ENCODE peak calls at places on chromosomes 1 and 21, in seven cellular contexts. L is neural progenitor cell; R is lower lobe of right lung; B is NT2/D1; U is tibial artery; E is upper lobe of left lung; F is CD8-positive, alpha-beta memory T cell. Y is an unnamed sample.

GRCh38 chr1:17892225-17892624 is 137.1 kb downstream of the ACTL8 start:
- DNase-seq in L (no peak), E (peak), U (no peak), F (no peak), R (no peak), B (no peak), Y (no peak)

GRCh38 chr1:3501856-3502665 is 47.6 kb downstream of the ARHGEF16 start:
- DNase-seq in U (peak), B (peak), R (peak), E (peak), L (peak), F (peak), Y (no peak)

GRCh38 chr1:217948741-217949140 is 317.6 kb downstream of the SPATA17 start:
- DNase-seq in U (no peak), L (no peak), R (no peak), F (no peak), B (no peak), E (no peak), Y (no peak)

GRCh38 chr21:29346281-29346680 is 47.6 kb downstream of the BACH1 start:
- DNase-seq in B (no peak), E (no peak), F (no peak), L (no peak), U (no peak), R (no peak), Y (no peak)

GRCh38 chr1:59852117-59852516 is 37.4 kb downstream of the HOOK1 start:
- DNase-seq in B (no peak), F (no peak), E (no peak), U (no peak), L (no peak), R (no peak), Y (no peak)

GRCh38 chr1:170096806-170097340 is 22.4 kb upstream of the KIFAP3 start:
- DNase-seq in L (no peak), F (no peak), B (no peak), E (no peak), U (no peak), R (no peak), Y (no peak)

GRCh38 chr21:34582506-34583150 is 32.3 kb downstream of the RCAN1 start:
- DNase-seq in F (no peak), E (no peak), L (peak), B (peak), R (no peak), U (no peak), Y (peak)

GRCh38 chr1:94259635-94260289 is 22.4 kb upstream of the ARHGAP29 start:
- DNase-seq in L (no peak), F (no peak), E (no peak), R (no peak), U (no peak), B (no peak), Y (no peak)

GRCh38 chr1:41427943-41428735 is 56.3 kb downstream of the EDN2 start:
- DNase-seq in F (no peak), R (peak), U (no peak), E (no peak), B (no peak), L (no peak), Y (no peak)

GRCh38 chr1:197557302-197557701 is 218.0 kb downstream of the DENND1B start:
- DNase-seq in U (no peak), L (no peak), R (no peak), B (no peak), F (no peak), E (no peak), Y (no peak)

GRCh38 chr1:184843732-184844495 is 89.3 kb upstream of the EDEM3 start:
- DNase-seq in E (peak), L (no peak), R (no peak), U (no peak), B (no peak), F (peak), Y (peak)

GRCh38 chr1:218481116-218481775 is 136.1 kb downstream of the TGFB2 start:
- DNase-seq in U (no peak), R (no peak), F (no peak), B (no peak), L (no peak), E (no peak), Y (no peak)

GRCh38 chr1:207022996-207023679 is 9.4 kb downstream of the C1orf116 start:
- DNase-seq in B (no peak), L (no peak), F (no peak), E (no peak), R (no peak), U (no peak), Y (no peak)

GRCh38 chr1:3356827-3357457 is 97.5 kb upstream of the ARHGEF16 start:
- DNase-seq in L (no peak), U (no peak), R (no peak), B (no peak), E (no peak), F (no peak), Y (no peak)

GRCh38 chr1:178650950-178651461 is 74.0 kb upstream of the RALGPS2 start:
- DNase-seq in B (no peak), E (no peak), U (no peak), R (no peak), F (no peak), L (no peak), Y (no peak)

GRCh38 chr1:184533049-184533448 is 146.2 kb downstream of the C1orf21 start:
- DNase-seq in E (no peak), L (no peak), F (no peak), R (no peak), U (no peak), B (no peak), Y (no peak)

GRCh38 chr1:67458663-67459062 is 28.5 kb upstream of the SERBP1 start:
- DNase-seq in L (peak), F (no peak), U (no peak), R (no peak), E (no peak), B (peak), Y (no peak)
- H3K4me3 ChIP-seq in L (no peak), F (no peak), U (no peak), R (no peak), E (no peak), B (no peak), Y (no peak)

GRCh38 chr1:164635074-164635783 is 76.2 kb downstream of the PBX1 start:
- DNase-seq in R (no peak), B (peak), L (peak), U (no peak), E (no peak), F (no peak), Y (no peak)
- H3K4me3 ChIP-seq in R (no peak), B (no peak), L (peak), U (no peak), E (no peak), F (no peak), Y (no peak)

DNA sequence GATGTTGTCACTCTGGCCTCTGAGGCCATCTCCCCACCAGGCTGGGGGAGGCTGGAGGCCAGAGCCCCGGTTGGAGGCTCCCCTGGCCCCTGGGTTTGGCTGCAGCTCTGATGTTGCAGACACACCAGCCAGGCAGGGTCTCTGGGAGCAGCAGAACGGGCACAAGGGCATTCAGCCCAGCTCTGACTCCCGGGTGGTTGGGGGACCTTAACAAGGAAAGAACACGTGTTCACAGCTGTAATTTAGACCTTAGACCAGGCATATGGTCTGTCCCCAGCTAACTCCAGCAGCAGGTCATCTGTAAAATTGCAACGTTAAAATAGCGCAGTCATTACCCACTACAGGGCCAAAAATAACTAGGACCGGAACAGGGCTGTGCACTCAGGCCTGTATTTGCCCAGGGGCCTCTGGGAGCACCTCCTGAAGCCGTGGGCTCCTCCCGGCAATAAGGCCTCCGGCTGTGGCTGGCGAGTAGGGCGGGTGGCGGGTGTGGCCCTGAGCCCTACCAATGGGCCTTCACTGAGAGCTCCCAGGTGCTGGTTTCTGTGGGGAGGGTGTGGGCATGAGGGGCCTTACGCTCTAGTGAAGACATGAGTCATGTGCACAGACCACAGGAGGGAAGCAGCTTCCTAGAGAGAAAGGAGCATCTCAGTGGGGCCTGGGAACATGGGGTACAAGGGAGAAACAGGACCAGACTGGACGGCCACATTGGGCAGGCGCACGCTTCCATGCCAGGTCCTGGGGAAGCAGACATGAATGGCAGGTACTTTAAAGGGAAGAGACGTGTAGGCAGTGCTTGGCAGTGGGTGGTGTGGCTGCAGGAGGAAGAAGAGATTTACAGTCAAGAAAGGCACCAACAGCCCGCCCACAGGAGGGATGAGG is 6.1 kb downstream of the LDLRAP1 start:
- DNase-seq in L (no peak), B (no peak), F (peak), U (no peak), R (peak), E (peak), Y (peak)
- H3K4me3 ChIP-seq in L (no peak), B (no peak), F (peak), U (no peak), R (no peak), E (no peak), Y (no peak)

DNA sequence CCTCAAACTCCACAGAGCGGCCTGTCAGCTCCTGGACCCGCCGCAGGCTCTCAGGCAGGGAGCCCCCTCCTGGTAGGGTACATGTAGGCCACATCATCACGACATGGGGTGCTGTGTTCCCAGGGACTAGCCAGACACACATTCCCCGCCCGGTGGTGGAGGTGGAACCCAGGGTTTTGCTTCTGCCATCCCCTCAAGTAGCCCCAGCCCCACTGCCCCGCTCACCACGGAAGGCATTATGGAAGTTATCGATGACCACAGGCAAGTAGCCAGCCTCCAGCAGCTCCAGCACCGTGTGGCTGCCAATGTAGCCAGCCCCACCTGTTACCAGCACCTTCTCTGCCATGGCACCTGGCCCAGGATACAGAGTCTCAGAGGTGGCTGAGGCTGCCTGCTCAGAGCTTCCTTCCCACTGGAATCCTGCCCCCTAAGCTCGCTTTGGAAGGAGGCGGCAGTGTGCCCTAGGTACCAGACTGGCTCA is 1.9 kb downstream of the GALE start:
- DNase-seq in U (no peak), B (no peak), F (no peak), L (no peak), R (no peak), E (no peak), Y (no peak)
- H3K4me3 ChIP-seq in U (no peak), B (no peak), F (no peak), L (peak), R (peak), E (peak), Y (no peak)

DNA sequence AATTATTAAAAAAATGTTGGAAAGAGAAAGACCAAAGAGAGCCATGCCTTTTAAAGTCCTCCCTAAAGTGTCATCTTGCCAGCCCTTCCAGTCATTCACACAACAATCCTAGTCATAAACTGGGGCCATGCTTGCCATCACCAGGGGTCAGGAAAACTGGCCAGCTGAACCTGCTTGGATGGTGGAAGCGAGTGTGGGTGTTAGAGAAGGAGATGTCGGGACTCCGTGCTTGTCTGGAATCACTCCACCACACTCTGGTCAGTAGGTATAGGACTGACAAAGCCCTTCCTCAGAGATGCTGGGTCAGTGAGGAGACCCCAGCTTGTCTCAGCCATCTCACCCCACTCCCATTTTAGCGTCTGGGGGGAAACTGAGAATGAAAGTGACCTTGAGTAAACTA is 3.3 kb upstream of the HAPLN2 start:
- DNase-seq in B (no peak), F (no peak), E (no peak), U (no peak), L (no peak), R (no peak), Y (no peak)
- H3K4me3 ChIP-seq in B (no peak), F (no peak), E (no peak), U (peak), L (no peak), R (no peak), Y (no peak)

GRCh38 chr1:6044481-6045109 is 1.1 kb upstream of the KCNAB2 start:
- DNase-seq in E (no peak), U (no peak), B (no peak), R (no peak), F (no peak), L (no peak), Y (no peak)
- H3K4me3 ChIP-seq in E (no peak), U (no peak), B (no peak), R (no peak), F (no peak), L (no peak), Y (no peak)

GRCh38 chr1:61055110-61055614 is 27.2 kb upstream of the NFIA start:
- DNase-seq in U (no peak), L (no peak), F (no peak), E (no peak), R (no peak), B (no peak), Y (no peak)

GRCh38 chr1:61053281-61053711 is 29.1 kb upstream of the NFIA start:
- DNase-seq in U (no peak), R (no peak), E (no peak), F (no peak), B (no peak), L (no peak), Y (no peak)

GRCh38 chr1:61052393-61053280 is 29.7 kb upstream of the NFIA start:
- DNase-seq in U (no peak), B (no peak), E (peak), L (peak), F (no peak), R (no peak), Y (no peak)

GRCh38 chr1:61054636-61055035 is 27.7 kb upstream of the NFIA start:
- DNase-seq in R (no peak), B (no peak), U (no peak), F (no peak), L (peak), E (no peak), Y (no peak)

GRCh38 chr1:61053712-61054608 is 28.4 kb upstream of the NFIA start:
- DNase-seq in U (no peak), E (peak), B (no peak), L (peak), R (peak), F (peak), Y (no peak)
- H3K4me3 ChIP-seq in U (peak), E (peak), B (peak), L (peak), R (peak), F (no peak), Y (no peak)

DNA sequence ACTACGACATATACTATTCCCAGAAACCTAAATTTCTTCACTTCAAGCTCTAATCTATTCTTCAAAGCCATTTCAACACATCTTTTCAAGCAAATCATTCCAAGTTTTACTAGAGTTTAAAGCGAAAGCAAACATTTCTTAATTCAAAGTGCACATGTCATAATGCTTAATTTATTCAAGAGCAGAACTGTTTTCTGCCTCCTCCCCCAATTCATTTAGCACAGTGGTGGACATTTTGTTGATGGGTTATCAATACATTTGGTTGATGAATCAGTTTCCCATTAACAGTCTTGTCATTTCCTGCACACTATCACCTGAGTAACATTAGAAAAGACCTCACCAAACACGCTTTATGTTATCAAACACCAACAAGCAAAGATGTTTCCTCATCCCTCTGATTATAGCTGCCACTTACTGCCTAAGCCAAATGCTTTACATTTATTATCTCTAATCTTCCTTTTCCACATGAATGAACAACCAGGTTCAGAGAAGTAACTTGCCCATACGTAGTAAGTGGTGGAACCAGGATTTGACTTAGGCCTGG is 2.0 kb downstream of the SRSF4 start:
- DNase-seq in R (no peak), U (no peak), B (no peak), L (no peak), E (no peak), F (no peak), Y (peak)
- H3K4me3 ChIP-seq in R (peak), U (peak), B (peak), L (peak), E (peak), F (peak), Y (peak)

GRCh38 chr1:116571215-116571919 is 541 bp upstream of the CD58 start:
- DNase-seq in R (peak), E (no peak), U (no peak), F (no peak), B (no peak), L (peak), Y (no peak)

GRCh38 chr1:116567790-116568667 is 2.8 kb downstream of the CD58 start:
- DNase-seq in R (no peak), F (no peak), B (no peak), U (no peak), L (no peak), E (no peak), Y (no peak)

GRCh38 chr1:116570358-116571214 is at the start of gene CD58:
- DNase-seq in U (peak), L (peak), B (peak), R (peak), F (peak), E (peak), Y (peak)

GRCh38 chr1:116569776-116570357 is 959 bp downstream of the CD58 start:
- DNase-seq in F (peak), U (peak), R (peak), B (no peak), E (peak), L (peak), Y (no peak)

GRCh38 chr1:116568925-116569490 is 1.8 kb downstream of the CD58 start:
- DNase-seq in B (no peak), U (no peak), F (no peak), R (no peak), E (no peak), L (no peak), Y (no peak)
- H3K4me3 ChIP-seq in B (no peak), U (no peak), F (no peak), R (peak), E (peak), L (no peak), Y (no peak)

DNA sequence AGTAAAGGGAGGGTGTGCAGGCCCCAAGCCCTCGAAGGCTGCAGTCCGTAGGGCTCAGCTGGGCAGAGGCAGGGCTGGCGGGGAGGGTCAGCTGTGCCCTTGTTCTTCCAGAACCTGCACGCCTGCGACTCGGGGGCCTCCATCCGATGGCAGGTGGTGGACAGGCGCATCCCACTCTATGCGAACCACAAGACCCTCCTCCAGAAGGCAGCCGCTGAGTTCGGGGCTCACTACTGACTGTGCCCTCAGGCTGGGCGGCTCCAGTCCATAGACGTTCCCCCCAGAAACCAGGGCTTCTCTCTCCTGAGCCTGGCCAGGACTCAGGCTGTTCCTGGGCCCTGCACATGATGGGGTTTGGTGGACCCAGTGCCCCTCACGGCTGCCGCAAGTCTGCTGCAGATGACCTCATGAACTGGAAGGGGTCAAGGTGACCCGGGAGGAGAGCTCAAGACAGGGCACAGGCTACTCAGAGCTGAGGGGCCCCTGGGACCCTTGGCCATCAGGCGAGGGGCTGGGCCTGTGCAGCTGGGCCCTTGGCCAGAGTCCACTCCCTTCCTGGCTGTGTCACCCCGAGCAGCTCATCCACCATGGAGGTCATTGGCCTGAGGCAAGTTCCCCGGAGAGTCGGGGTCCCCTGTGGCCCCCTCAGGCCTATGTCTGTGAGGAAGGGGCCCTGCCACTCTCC is 13.6 kb upstream of the LRRC3 start:
- DNase-seq in F (no peak), R (peak), U (no peak), B (no peak), E (no peak), L (no peak), Y (no peak)
- H3K4me3 ChIP-seq in F (no peak), R (no peak), U (no peak), B (no peak), E (no peak), L (no peak), Y (no peak)

Y was measured in Jurkat, Clone E6-1.